ENCODE peak calls at places on chromosomes 5 and 9, in four cellular contexts. J is AG08396; Q is memory B cell; D is activated CD8-positive, alpha-beta memory T cell treated with anti-CD3 and anti-CD28 coated beads, Interleukin-2, amount 50 U/mL, for 48 hours. R is an unnamed sample.

GRCh38 chr9:109012009-109012875 is 1.1 kb downstream of the CTNNAL1 start:
- DNase-seq in J (peak; percentile 88), Q (peak; percentile 1), D (peak; percentile 69), R (peak; percentile 21)

GRCh38 chr5:101942321-101942882 is 353.7 kb downstream of the SLCO4C1 start:
- DNase-seq in J (no peak), Q (no peak), D (no peak), R (no peak)

GRCh38 chr9:129384138-129384886 is 206.3 kb upstream of the IER5L start:
- DNase-seq in J (no peak), Q (no peak), D (no peak), R (no peak)

GRCh38 chr5:139377226-139377625 is 5.9 kb downstream of the SLC23A1 start:
- DNase-seq in J (no peak), Q (no peak), D (peak; percentile 42), R (no peak)

GRCh38 chr5:120219988-120220387 is 244.1 kb upstream of the PRR16 start:
- DNase-seq in J (no peak), Q (no peak), D (no peak), R (no peak)

GRCh38 chr5:1007681-1008450 is 736 bp upstream of the NKD2 start:
- DNase-seq in J (no peak), Q (no peak), D (no peak), R (no peak)

GRCh38 chr9:113523421-113524141 is 60.1 kb downstream of the RGS3 start:
- DNase-seq in J (peak; percentile 62), Q (no peak), D (peak; percentile 86), R (peak; percentile 64)

GRCh38 chr5:132059043-132059695 is 1.3 kb upstream of the IL3 start:
- DNase-seq in J (no peak), Q (no peak), D (peak; percentile 59), R (no peak)

GRCh38 chr5:75023368-75024159 is 28.8 kb downstream of the GCNT4 start:
- DNase-seq in J (no peak), Q (no peak), D (no peak), R (no peak)

GRCh38 chr9:129139233-129139992 is 28.2 kb downstream of the PTPA start:
- DNase-seq in J (peak; percentile 73), Q (peak; percentile 81), D (peak; percentile 77), R (peak; percentile 74)

GRCh38 chr5:178149199-178149932 is 4.3 kb downstream of the NHP2 start:
- DNase-seq in J (no peak), Q (no peak), D (no peak), R (no peak)

GRCh38 chr5:87949665-87950640 is 318.7 kb downstream of the TMEM161B start:
- DNase-seq in J (no peak), Q (no peak), D (no peak), R (no peak)

GRCh38 chr5:179668404-179668803 is 12.4 kb downstream of the CBY3 start:
- DNase-seq in J (peak; percentile 67), Q (no peak), D (peak; percentile 59), R (peak; percentile 43)

GRCh38 chr9:115035872-115036612 is 81.9 kb downstream of the TNC start:
- DNase-seq in J (peak; percentile 26), Q (no peak), D (peak; percentile 72), R (peak; percentile 29)

GRCh38 chr9:87342743-87343142 is 154.9 kb upstream of the DAPK1 start:
- DNase-seq in J (no peak), Q (no peak), D (no peak), R (no peak)

GRCh38 chr5:138878437-138879235 is 3.5 kb upstream of the LRRTM2 start:
- DNase-seq in J (no peak), Q (no peak), D (no peak), R (no peak)

GRCh38 chr9:89661391-89661949 is 56.7 kb downstream of the GADD45G start:
- DNase-seq in J (no peak), Q (no peak), D (no peak), R (no peak)

GRCh38 chr5:137192293-137192743 is 306.8 kb downstream of the SPOCK1 start:
- DNase-seq in J (no peak), Q (no peak), D (no peak), R (no peak)

GRCh38 chr9:126126807-126127206 is 199.8 kb upstream of the MVB12B start:
- DNase-seq in J (no peak), Q (no peak), D (peak; percentile 4), R (no peak)

GRCh38 chr5:173916233-173916632 is 28.1 kb downstream of the CPEB4 start:
- DNase-seq in J (no peak), Q (no peak), D (no peak), R (no peak)

GRCh38 chr5:147906326-147907095 is at the start of gene C5orf46:
- DNase-seq in J (no peak), Q (no peak), D (no peak), R (no peak)

GRCh38 chr9:69622664-69623063 is 49.5 kb downstream of the APBA1 start:
- DNase-seq in J (no peak), Q (no peak), D (no peak), R (no peak)

R was measured in GM12892.